ENCODE peak calls at places on chromosome 1, in six cellular contexts. One of them, this sample, is unnamed.

GRCh38 chr1:31584869-31585735 is 8.8 kb downstream of the TINAGL1 start:
- DNase-seq in GM12865: no peak
- DNase-seq in adrenal gland: no peak
- DNase-seq in vagina: no peak
- DNase-seq in hepatocyte: no peak
- DNase-seq in WTC11: no peak
- DNase-seq in this sample: no peak

GRCh38 chr1:87202922-87203655 is 125.6 kb upstream of the LMO4 start:
- DNase-seq in GM12865: peak; percentile 77
- DNase-seq in adrenal gland: no peak
- DNase-seq in vagina: no peak
- DNase-seq in hepatocyte: no peak
- DNase-seq in WTC11: no peak
- DNase-seq in this sample: no peak

GRCh38 chr1:89844236-89844807 is 23.5 kb downstream of the LRRC8D start:
- DNase-seq in GM12865: peak; percentile 32
- DNase-seq in adrenal gland: no peak
- DNase-seq in vagina: no peak
- DNase-seq in hepatocyte: no peak
- DNase-seq in WTC11: no peak
- DNase-seq in this sample: no peak

GRCh38 chr1:172774561-172774960 is 115.7 kb downstream of the FASLG start:
- DNase-seq in GM12865: no peak
- DNase-seq in adrenal gland: no peak
- DNase-seq in vagina: no peak
- DNase-seq in hepatocyte: no peak
- DNase-seq in WTC11: no peak
- DNase-seq in this sample: no peak

GRCh38 chr1:18951818-18952391 is 4.6 kb downstream of the IFFO2 start:
- DNase-seq in GM12865: peak; percentile 93
- DNase-seq in adrenal gland: no peak
- DNase-seq in vagina: no peak
- DNase-seq in hepatocyte: no peak
- DNase-seq in WTC11: no peak
- DNase-seq in this sample: no peak

GRCh38 chr1:15341634-15342375 is 67.9 kb upstream of the EFHD2 start:
- DNase-seq in GM12865: peak; percentile 79
- DNase-seq in adrenal gland: no peak
- DNase-seq in vagina: no peak
- DNase-seq in hepatocyte: peak; percentile 63
- DNase-seq in WTC11: no peak
- DNase-seq in this sample: no peak

GRCh38 chr1:18646776-18647410 is 16.2 kb downstream of the PAX7 start:
- DNase-seq in GM12865: no peak
- DNase-seq in adrenal gland: no peak
- DNase-seq in vagina: no peak
- DNase-seq in hepatocyte: no peak
- DNase-seq in WTC11: peak; percentile 62
- DNase-seq in this sample: no peak

GRCh38 chr1:73576084-73576483 is 621.9 kb downstream of the LRRIQ3 start:
- DNase-seq in GM12865: no peak
- DNase-seq in adrenal gland: no peak
- DNase-seq in vagina: no peak
- DNase-seq in hepatocyte: peak; percentile 19
- DNase-seq in WTC11: no peak
- DNase-seq in this sample: no peak

GRCh38 chr1:49060766-49061165 is 284.1 kb upstream of the BEND5 start:
- DNase-seq in GM12865: no peak
- DNase-seq in adrenal gland: no peak
- DNase-seq in vagina: no peak
- DNase-seq in hepatocyte: no peak
- DNase-seq in WTC11: no peak
- DNase-seq in this sample: no peak

GRCh38 chr1:112358061-112358770 is 37.8 kb upstream of the CTTNBP2NL start:
- DNase-seq in GM12865: no peak
- DNase-seq in adrenal gland: no peak
- DNase-seq in vagina: no peak
- DNase-seq in hepatocyte: no peak
- DNase-seq in WTC11: no peak
- DNase-seq in this sample: no peak

GRCh38 chr1:224639426-224639975 is 23.4 kb downstream of the CNIH3 start:
- DNase-seq in GM12865: no peak
- DNase-seq in adrenal gland: no peak
- DNase-seq in vagina: no peak
- DNase-seq in hepatocyte: no peak
- DNase-seq in WTC11: no peak
- DNase-seq in this sample: no peak

GRCh38 chr1:59199734-59200376 is 97.0 kb upstream of the FGGY start:
- DNase-seq in GM12865: no peak
- DNase-seq in adrenal gland: no peak
- DNase-seq in vagina: no peak
- DNase-seq in hepatocyte: no peak
- DNase-seq in WTC11: no peak
- DNase-seq in this sample: no peak

GRCh38 chr1:111904478-111905218 is 84.8 kb downstream of the KCND3 start:
- DNase-seq in GM12865: peak; percentile 28
- DNase-seq in adrenal gland: no peak
- DNase-seq in vagina: no peak
- DNase-seq in hepatocyte: no peak
- DNase-seq in WTC11: peak; percentile 38
- DNase-seq in this sample: peak; percentile 7

GRCh38 chr1:43285269-43285986 is at the start of gene C1orf210:
- DNase-seq in GM12865: no peak
- DNase-seq in adrenal gland: no peak
- DNase-seq in vagina: no peak
- DNase-seq in hepatocyte: peak; percentile 94
- DNase-seq in WTC11: peak; percentile 98
- DNase-seq in this sample: no peak

GRCh38 chr1:9728451-9729295 is 77.1 kb downstream of the PIK3CD start:
- DNase-seq in GM12865: no peak
- DNase-seq in adrenal gland: no peak
- DNase-seq in vagina: no peak
- DNase-seq in hepatocyte: no peak
- DNase-seq in WTC11: no peak
- DNase-seq in this sample: no peak

GRCh38 chr1:111690306-111690617 is 48.9 kb downstream of the INKA2 start:
- DNase-seq in GM12865: no peak
- DNase-seq in adrenal gland: peak; percentile 85
- DNase-seq in vagina: no peak
- DNase-seq in hepatocyte: peak; percentile 72
- DNase-seq in WTC11: no peak
- DNase-seq in this sample: no peak

GRCh38 chr1:156816561-156817328 is at the start of gene SH2D2A:
- DNase-seq in GM12865: peak; percentile 90
- DNase-seq in adrenal gland: peak; percentile 51
- DNase-seq in vagina: no peak
- DNase-seq in hepatocyte: no peak
- DNase-seq in WTC11: no peak
- DNase-seq in this sample: no peak

GRCh38 chr1:200302192-200302892 is 107.5 kb downstream of the ZNF281 start:
- DNase-seq in GM12865: peak; percentile 65
- DNase-seq in adrenal gland: no peak
- DNase-seq in vagina: no peak
- DNase-seq in hepatocyte: peak; percentile 53
- DNase-seq in WTC11: peak; percentile 29
- DNase-seq in this sample: no peak

GRCh38 chr1:85560305-85560704 is 20.3 kb upstream of the CCN1 start:
- DNase-seq in GM12865: no peak
- DNase-seq in adrenal gland: no peak
- DNase-seq in vagina: no peak
- DNase-seq in hepatocyte: no peak
- DNase-seq in WTC11: no peak
- DNase-seq in this sample: no peak

GRCh38 chr1:85559890-85560289 is 20.7 kb upstream of the CCN1 start:
- DNase-seq in GM12865: no peak
- DNase-seq in adrenal gland: no peak
- DNase-seq in vagina: no peak
- DNase-seq in hepatocyte: no peak
- DNase-seq in WTC11: no peak
- DNase-seq in this sample: no peak

GRCh38 chr1:85568660-85569059 is 11.9 kb upstream of the CCN1 start:
- DNase-seq in GM12865: no peak
- DNase-seq in adrenal gland: no peak
- DNase-seq in vagina: no peak
- DNase-seq in hepatocyte: no peak
- DNase-seq in WTC11: no peak
- DNase-seq in this sample: no peak

GRCh38 chr1:85566890-85567289 is 13.7 kb upstream of the CCN1 start:
- DNase-seq in GM12865: no peak
- DNase-seq in adrenal gland: no peak
- DNase-seq in vagina: no peak
- DNase-seq in hepatocyte: no peak
- DNase-seq in WTC11: no peak
- DNase-seq in this sample: no peak

DNA sequence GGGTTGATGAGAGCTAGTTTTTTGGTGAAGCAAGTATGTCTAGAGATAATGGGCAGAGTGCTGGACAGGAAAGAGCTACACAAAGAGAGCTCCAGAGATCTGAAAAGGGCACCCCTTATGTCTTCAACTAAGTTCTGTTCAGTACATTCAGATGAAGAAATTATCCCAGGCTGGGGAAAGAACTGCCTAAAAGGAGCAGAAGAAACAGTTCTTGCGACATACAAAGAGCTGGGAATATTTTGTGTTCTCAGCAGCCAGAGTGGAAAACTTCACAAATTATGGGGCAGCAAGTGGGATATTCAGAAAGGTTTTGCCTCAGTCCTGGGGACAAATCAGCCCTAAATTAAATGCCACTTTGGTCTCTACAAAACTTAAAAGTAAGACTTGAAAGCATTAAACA is 17.4 kb upstream of the CCN1 start:
- DNase-seq in GM12865: no peak
- DNase-seq in adrenal gland: no peak
- DNase-seq in vagina: no peak
- DNase-seq in hepatocyte: no peak
- DNase-seq in WTC11: no peak
- DNase-seq in this sample: no peak
- TF ChIP-seq CTCF in GM12865: no peak
- TF ChIP-seq CTCF in adrenal gland: no peak
- TF ChIP-seq CTCF in vagina: no peak
- TF ChIP-seq CTCF in hepatocyte: no peak
- TF ChIP-seq CTCF in WTC11: no peak
- TF ChIP-seq CTCF in this sample: no peak

GRCh38 chr1:169236143-169236542 is 129.7 kb downstream of the ATP1B1 start:
- DNase-seq in GM12865: no peak
- DNase-seq in adrenal gland: peak; percentile 37
- DNase-seq in vagina: no peak
- DNase-seq in hepatocyte: no peak
- DNase-seq in WTC11: no peak
- DNase-seq in this sample: no peak
- TF ChIP-seq CTCF in GM12865: no peak
- TF ChIP-seq CTCF in adrenal gland: peak; percentile 28
- TF ChIP-seq CTCF in vagina: no peak
- TF ChIP-seq CTCF in hepatocyte: no peak
- TF ChIP-seq CTCF in WTC11: no peak
- TF ChIP-seq CTCF in this sample: no peak

GRCh38 chr1:205455581-205456382 is at the start of gene BLACAT1:
- DNase-seq in GM12865: no peak
- DNase-seq in adrenal gland: no peak
- DNase-seq in vagina: no peak
- DNase-seq in hepatocyte: no peak
- DNase-seq in WTC11: peak; percentile 43
- DNase-seq in this sample: no peak

GRCh38 chr1:205456383-205456867 is 580 bp upstream of the BLACAT1 start:
- DNase-seq in GM12865: no peak
- DNase-seq in adrenal gland: no peak
- DNase-seq in vagina: no peak
- DNase-seq in hepatocyte: no peak
- DNase-seq in WTC11: peak; percentile 61
- DNase-seq in this sample: no peak

GRCh38 chr1:205458777-205459566 is 3.1 kb upstream of the BLACAT1 start:
- DNase-seq in GM12865: peak; percentile 21
- DNase-seq in adrenal gland: no peak
- DNase-seq in vagina: no peak
- DNase-seq in hepatocyte: peak; percentile 83
- DNase-seq in WTC11: peak; percentile 79
- DNase-seq in this sample: peak; percentile 53

GRCh38 chr1:205454903-205455335 is 926 bp downstream of the BLACAT1 start:
- DNase-seq in GM12865: no peak
- DNase-seq in adrenal gland: no peak
- DNase-seq in vagina: no peak
- DNase-seq in hepatocyte: no peak
- DNase-seq in WTC11: peak; percentile 60
- DNase-seq in this sample: no peak

DNA sequence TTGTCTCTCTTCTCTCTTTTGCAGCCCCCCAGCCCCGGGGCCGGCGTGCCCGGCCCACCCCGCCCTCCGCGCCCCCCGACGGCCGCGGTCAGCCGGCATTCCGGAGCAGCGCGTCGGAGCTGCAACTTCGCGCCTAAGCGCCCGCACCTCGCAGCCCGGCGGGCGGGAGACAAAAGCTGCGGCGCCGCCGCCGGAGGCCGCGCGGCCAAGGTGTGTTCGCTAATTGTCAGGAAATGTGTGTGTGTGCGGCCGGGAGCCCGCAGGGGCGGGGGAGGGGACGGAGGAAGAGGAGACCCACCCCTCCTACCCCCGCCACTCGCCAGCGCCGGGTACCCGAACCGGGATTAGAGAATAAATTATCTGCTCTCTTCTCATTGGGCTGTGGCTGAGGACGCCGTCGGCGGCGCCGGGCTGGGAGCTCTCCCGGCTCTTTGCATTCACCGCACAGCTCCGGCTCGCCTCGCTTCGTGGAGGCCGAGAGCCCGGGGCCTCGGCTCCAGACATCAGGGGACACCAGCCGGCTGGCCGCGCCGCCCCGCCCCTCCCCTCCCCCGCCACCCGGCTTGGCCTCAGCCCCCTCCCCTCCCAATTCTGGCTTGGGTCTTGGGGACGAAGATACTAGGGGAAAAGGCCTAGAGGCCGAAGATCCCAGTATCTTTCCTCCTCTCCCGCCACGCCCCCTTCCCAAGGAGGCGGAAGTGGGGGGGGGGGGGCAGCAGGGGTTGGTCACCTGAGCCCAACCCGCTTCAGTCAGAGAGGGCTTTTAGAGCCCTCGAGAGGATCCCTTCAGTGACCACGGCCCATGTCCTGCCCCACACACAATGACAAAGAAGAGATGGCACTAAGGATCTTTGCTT is 1.3 kb upstream of the BLACAT1 start:
- DNase-seq in GM12865: no peak
- DNase-seq in adrenal gland: no peak
- DNase-seq in vagina: no peak
- DNase-seq in hepatocyte: no peak
- DNase-seq in WTC11: peak; percentile 83
- DNase-seq in this sample: peak; percentile 50
- TF ChIP-seq CTCF in GM12865: no peak
- TF ChIP-seq CTCF in adrenal gland: no peak
- TF ChIP-seq CTCF in vagina: no peak
- TF ChIP-seq CTCF in hepatocyte: no peak
- TF ChIP-seq CTCF in WTC11: no peak
- TF ChIP-seq CTCF in this sample: no peak

DNA sequence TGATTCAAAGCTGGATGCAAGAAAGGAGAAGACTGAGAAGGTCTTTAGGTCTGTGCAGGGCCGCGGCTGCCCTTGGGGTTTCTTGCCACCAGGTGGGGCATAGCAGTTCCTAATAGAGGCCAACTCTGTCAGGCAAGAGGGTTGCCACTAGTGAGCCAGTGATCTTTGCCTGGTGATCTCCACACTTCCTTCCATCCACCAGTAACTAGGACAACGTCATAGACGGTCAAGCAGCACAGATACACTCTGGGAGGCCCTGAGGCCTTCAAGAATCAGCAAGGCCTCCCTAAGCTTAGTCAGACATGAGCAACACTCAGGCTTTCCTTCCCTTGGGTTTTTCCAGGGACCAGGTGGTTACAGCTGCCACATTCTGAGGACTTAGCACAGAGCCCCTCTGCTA is 32.9 kb upstream of the ATP2B4 start:
- DNase-seq in GM12865: peak; percentile 59
- DNase-seq in adrenal gland: no peak
- DNase-seq in vagina: no peak
- DNase-seq in hepatocyte: peak; percentile 46
- DNase-seq in WTC11: peak; percentile 55
- DNase-seq in this sample: no peak
- TF ChIP-seq CTCF in GM12865: peak; percentile 51
- TF ChIP-seq CTCF in adrenal gland: peak; percentile 7
- TF ChIP-seq CTCF in vagina: no peak
- TF ChIP-seq CTCF in hepatocyte: no peak
- TF ChIP-seq CTCF in WTC11: no peak
- TF ChIP-seq CTCF in this sample: no peak

This sample was measured in neural crest cell.